ENCODE peak calls at places on chromosomes 12 and 14, in eight cellular contexts. One of them, this sample, is unnamed.

GRCh38 chr12:93699271-93700141 is 22.3 kb downstream of the CRADD start:
- DNase-seq in NB4: no peak
- DNase-seq in SK-N-SH: no peak
- DNase-seq in GM06990: no peak
- DNase-seq in cardiac fibroblast: peak
- DNase-seq in fibroblast of mammary gland: peak
- DNase-seq in endodermal cell: peak
- DNase-seq in fibroblast of lung: peak
- DNase-seq in this sample: no peak

GRCh38 chr12:47903927-47904646 is 707 bp downstream of the VDR start:
- DNase-seq in NB4: peak
- DNase-seq in SK-N-SH: no peak
- DNase-seq in GM06990: no peak
- DNase-seq in cardiac fibroblast: peak
- DNase-seq in fibroblast of mammary gland: peak
- DNase-seq in endodermal cell: peak
- DNase-seq in fibroblast of lung: peak
- DNase-seq in this sample: peak

GRCh38 chr14:56821177-56821576 is 10.9 kb upstream of the OTX2 start:
- DNase-seq in NB4: no peak
- DNase-seq in SK-N-SH: no peak
- DNase-seq in GM06990: no peak
- DNase-seq in cardiac fibroblast: no peak
- DNase-seq in fibroblast of mammary gland: no peak
- DNase-seq in endodermal cell: no peak
- DNase-seq in fibroblast of lung: no peak
- DNase-seq in this sample: no peak

GRCh38 chr12:104351023-104351983 is 47.8 kb downstream of the EID3 start:
- DNase-seq in NB4: no peak
- DNase-seq in SK-N-SH: no peak
- DNase-seq in GM06990: no peak
- DNase-seq in cardiac fibroblast: no peak
- DNase-seq in fibroblast of mammary gland: no peak
- DNase-seq in endodermal cell: peak
- DNase-seq in fibroblast of lung: no peak
- DNase-seq in this sample: no peak

GRCh38 chr12:56593909-56594621 is 36.1 kb downstream of the BAZ2A start:
- DNase-seq in NB4: peak
- DNase-seq in SK-N-SH: peak
- DNase-seq in GM06990: no peak
- DNase-seq in cardiac fibroblast: peak
- DNase-seq in fibroblast of mammary gland: peak
- DNase-seq in endodermal cell: peak
- DNase-seq in fibroblast of lung: peak
- DNase-seq in this sample: peak

GRCh38 chr12:4015225-4016076 is 142.3 kb upstream of the PARP11 start:
- DNase-seq in NB4: no peak
- DNase-seq in SK-N-SH: no peak
- DNase-seq in GM06990: no peak
- DNase-seq in cardiac fibroblast: no peak
- DNase-seq in fibroblast of mammary gland: no peak
- DNase-seq in endodermal cell: peak
- DNase-seq in fibroblast of lung: no peak
- DNase-seq in this sample: no peak

GRCh38 chr12:108845696-108846095 is 11.7 kb downstream of the SSH1 start:
- DNase-seq in NB4: peak
- DNase-seq in SK-N-SH: no peak
- DNase-seq in GM06990: no peak
- DNase-seq in cardiac fibroblast: no peak
- DNase-seq in fibroblast of mammary gland: no peak
- DNase-seq in endodermal cell: no peak
- DNase-seq in fibroblast of lung: no peak
- DNase-seq in this sample: no peak

GRCh38 chr12:20946732-20947131 is 136.2 kb downstream of the SLCO1B3 start:
- DNase-seq in NB4: peak
- DNase-seq in SK-N-SH: peak
- DNase-seq in GM06990: no peak
- DNase-seq in cardiac fibroblast: peak
- DNase-seq in fibroblast of mammary gland: peak
- DNase-seq in endodermal cell: peak
- DNase-seq in fibroblast of lung: peak
- DNase-seq in this sample: no peak

GRCh38 chr12:107130830-107131760 is 37.7 kb upstream of the CRY1 start:
- DNase-seq in NB4: no peak
- DNase-seq in SK-N-SH: peak
- DNase-seq in GM06990: no peak
- DNase-seq in cardiac fibroblast: no peak
- DNase-seq in fibroblast of mammary gland: no peak
- DNase-seq in endodermal cell: no peak
- DNase-seq in fibroblast of lung: no peak
- DNase-seq in this sample: no peak

GRCh38 chr12:130981156-130981789 is 27.6 kb downstream of the ADGRD1 start:
- DNase-seq in NB4: no peak
- DNase-seq in SK-N-SH: no peak
- DNase-seq in GM06990: no peak
- DNase-seq in cardiac fibroblast: no peak
- DNase-seq in fibroblast of mammary gland: no peak
- DNase-seq in endodermal cell: peak
- DNase-seq in fibroblast of lung: no peak
- DNase-seq in this sample: no peak
- TF ChIP-seq CTCF in NB4: no peak
- TF ChIP-seq CTCF in SK-N-SH: no peak
- TF ChIP-seq CTCF in GM06990: no peak
- TF ChIP-seq CTCF in cardiac fibroblast: no peak
- TF ChIP-seq CTCF in fibroblast of mammary gland: no peak
- TF ChIP-seq CTCF in endodermal cell: no peak
- TF ChIP-seq CTCF in fibroblast of lung: no peak
- TF ChIP-seq CTCF in this sample: no peak

DNA sequence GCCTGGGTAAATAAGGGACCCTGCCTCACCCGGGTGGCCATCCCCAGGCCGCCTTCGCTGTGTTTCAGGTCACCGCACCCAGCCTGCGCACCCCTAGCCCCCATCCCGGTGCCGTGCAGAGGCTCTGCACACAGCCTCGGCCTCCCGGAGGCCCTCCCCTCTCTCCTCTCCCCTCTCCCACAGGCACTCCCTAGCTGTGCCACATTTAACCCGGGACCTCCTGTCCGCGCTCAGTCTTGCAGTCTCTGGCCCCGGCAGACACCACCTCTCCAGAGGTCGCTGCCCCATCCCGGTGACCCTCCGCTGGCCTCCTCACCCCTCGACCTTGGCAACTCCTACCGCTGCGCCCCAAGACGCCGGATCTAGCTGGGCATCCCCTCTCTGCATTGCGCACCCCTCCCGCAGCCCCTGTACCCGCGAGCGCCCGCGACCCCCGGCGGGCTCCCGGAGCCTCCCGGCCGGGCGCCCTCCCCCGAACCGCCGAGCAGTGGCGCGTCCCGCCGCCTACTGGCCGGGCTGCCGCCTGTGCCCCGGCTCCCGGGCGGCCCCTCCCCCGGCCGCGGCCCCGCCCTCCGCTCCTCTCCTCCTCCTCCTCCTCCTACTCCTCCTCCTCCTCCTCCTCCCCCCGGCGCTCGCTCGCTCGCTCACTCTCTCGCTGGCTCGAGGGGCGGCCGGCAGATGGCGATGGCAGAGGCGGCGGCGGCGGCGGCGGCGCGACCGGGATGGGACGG is 120.7 kb downstream of the AACS start:
- DNase-seq in NB4: peak
- DNase-seq in SK-N-SH: peak
- DNase-seq in GM06990: peak
- DNase-seq in cardiac fibroblast: peak
- DNase-seq in fibroblast of mammary gland: peak
- DNase-seq in endodermal cell: peak
- DNase-seq in fibroblast of lung: peak
- DNase-seq in this sample: no peak
- TF ChIP-seq CTCF in NB4: no peak
- TF ChIP-seq CTCF in SK-N-SH: peak
- TF ChIP-seq CTCF in GM06990: no peak
- TF ChIP-seq CTCF in cardiac fibroblast: no peak
- TF ChIP-seq CTCF in fibroblast of mammary gland: no peak
- TF ChIP-seq CTCF in endodermal cell: peak
- TF ChIP-seq CTCF in fibroblast of lung: peak
- TF ChIP-seq CTCF in this sample: no peak

GRCh38 chr14:74508292-74508731 is 14.7 kb downstream of the ISCA2 start:
- DNase-seq in NB4: peak
- DNase-seq in SK-N-SH: peak
- DNase-seq in GM06990: no peak
- DNase-seq in cardiac fibroblast: no peak
- DNase-seq in fibroblast of mammary gland: no peak
- DNase-seq in endodermal cell: peak
- DNase-seq in fibroblast of lung: no peak
- DNase-seq in this sample: peak
- TF ChIP-seq CTCF in NB4: peak
- TF ChIP-seq CTCF in SK-N-SH: peak
- TF ChIP-seq CTCF in GM06990: peak
- TF ChIP-seq CTCF in cardiac fibroblast: peak
- TF ChIP-seq CTCF in fibroblast of mammary gland: peak
- TF ChIP-seq CTCF in endodermal cell: peak
- TF ChIP-seq CTCF in fibroblast of lung: no peak
- TF ChIP-seq CTCF in this sample: no peak

DNA sequence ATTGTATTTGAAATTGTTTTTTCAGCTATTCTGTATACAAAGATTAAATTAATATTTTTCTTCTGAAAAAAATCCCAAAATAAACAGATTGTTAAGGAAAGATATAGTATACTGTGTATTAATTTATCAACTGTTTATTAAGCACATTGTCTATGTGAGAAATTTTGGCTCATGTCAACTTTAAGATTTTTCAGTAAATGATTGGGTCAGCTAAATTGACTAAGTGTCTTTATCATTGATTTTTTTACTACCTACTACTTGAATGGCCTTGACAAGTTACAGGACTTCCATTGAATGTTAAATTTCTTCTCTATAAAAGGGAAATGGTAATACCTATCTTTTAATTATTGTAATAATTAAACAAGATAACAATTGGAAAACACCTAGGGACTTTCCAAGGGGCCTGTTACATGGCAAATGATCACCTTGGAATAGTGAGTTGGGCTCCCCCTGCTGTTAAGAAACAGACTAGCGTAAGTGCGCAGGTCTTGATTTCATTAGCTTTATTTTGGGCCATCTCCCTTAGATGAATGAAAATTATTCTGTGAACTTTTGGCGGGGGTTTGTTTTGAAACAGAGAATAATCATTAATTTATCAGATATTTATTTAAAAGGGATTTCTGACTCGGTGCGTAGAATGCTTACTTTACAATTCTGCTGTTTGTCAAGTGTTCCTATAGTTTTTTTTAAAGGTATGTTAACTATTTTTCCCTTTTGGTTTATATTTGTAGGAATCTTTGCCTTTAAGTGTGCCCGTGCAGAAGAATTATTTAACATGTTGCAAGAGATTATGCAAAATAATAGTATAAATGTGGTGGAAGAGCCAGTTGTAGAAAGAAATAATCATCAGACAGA is 14.5 kb upstream of the CCT2 start:
- DNase-seq in NB4: peak
- DNase-seq in SK-N-SH: peak
- DNase-seq in GM06990: no peak
- DNase-seq in cardiac fibroblast: peak
- DNase-seq in fibroblast of mammary gland: peak
- DNase-seq in endodermal cell: peak
- DNase-seq in fibroblast of lung: peak
- DNase-seq in this sample: no peak
- TF ChIP-seq CTCF in NB4: peak
- TF ChIP-seq CTCF in SK-N-SH: peak
- TF ChIP-seq CTCF in GM06990: peak
- TF ChIP-seq CTCF in cardiac fibroblast: peak
- TF ChIP-seq CTCF in fibroblast of mammary gland: peak
- TF ChIP-seq CTCF in endodermal cell: peak
- TF ChIP-seq CTCF in fibroblast of lung: peak
- TF ChIP-seq CTCF in this sample: peak

GRCh38 chr12:26158078-26158764 is 33.4 kb upstream of the BHLHE41 start:
- DNase-seq in NB4: peak
- DNase-seq in SK-N-SH: no peak
- DNase-seq in GM06990: peak
- DNase-seq in cardiac fibroblast: no peak
- DNase-seq in fibroblast of mammary gland: no peak
- DNase-seq in endodermal cell: peak
- DNase-seq in fibroblast of lung: no peak
- DNase-seq in this sample: no peak
- TF ChIP-seq CTCF in NB4: no peak
- TF ChIP-seq CTCF in SK-N-SH: no peak
- TF ChIP-seq CTCF in GM06990: peak
- TF ChIP-seq CTCF in cardiac fibroblast: no peak
- TF ChIP-seq CTCF in fibroblast of mammary gland: no peak
- TF ChIP-seq CTCF in endodermal cell: peak
- TF ChIP-seq CTCF in fibroblast of lung: no peak
- TF ChIP-seq CTCF in this sample: no peak

This sample was measured in CD14-positive monocyte.